ENCODE peak calls at places on chromosomes 2 and 18, in six cellular contexts. J is MG63, M is astrocyte, X is prostate gland, P is mesendoderm, F is uterus. H is an unnamed sample. For H3K27me3, the result is how much of the 10 kb centered on the place peaks cover.

GRCh38 chr18:11981633-11982366 is 493 bp downstream of the IMPA2 start:
- DNase-seq in P (peak), F (peak), J (peak), X (peak), M (no peak), H (peak)

GRCh38 chr18:62460851-62461300 is 61.9 kb upstream of the ZCCHC2 start:
- DNase-seq in X (no peak), J (no peak), P (no peak), F (no peak), M (peak), H (no peak)

GRCh38 chr2:9462872-9463697 is 11.3 kb upstream of the IAH1 start:
- DNase-seq in J (no peak), M (no peak), P (no peak), F (no peak), X (no peak), H (no peak)

GRCh38 chr2:150612957-150613710 is 125.7 kb upstream of the RND3 start:
- DNase-seq in F (no peak), J (no peak), X (peak), M (no peak), P (no peak), H (no peak)

GRCh38 chr2:108182489-108182888 is 57.3 kb upstream of the SULT1C3 start:
- DNase-seq in X (no peak), J (peak), F (no peak), M (no peak), P (peak), H (no peak)

GRCh38 chr2:240322231-240322955 is 113.1 kb upstream of the GPC1 start:
- DNase-seq in F (no peak), M (no peak), P (no peak), X (no peak), J (no peak), H (peak)

GRCh38 chr2:199273043-199273647 is 184.6 kb downstream of the SATB2 start:
- DNase-seq in X (no peak), J (no peak), F (no peak), P (no peak), M (peak), H (no peak)

GRCh38 chr2:129984426-129984825 is 5.0 kb downstream of the RAB6C start:
- DNase-seq in M (no peak), J (no peak), F (no peak), X (no peak), P (no peak), H (no peak)

GRCh38 chr2:150495993-150496627 is 8.6 kb upstream of the RND3 start:
- DNase-seq in J (peak), F (no peak), M (peak), P (no peak), X (no peak), H (no peak)

GRCh38 chr2:30225131-30225762 is 6.1 kb upstream of the LBH start:
- DNase-seq in J (peak), P (no peak), X (peak), M (peak), F (peak), H (peak)

GRCh38 chr2:215880970-215881369 is 132.4 kb downstream of the MREG start:
- DNase-seq in J (peak), F (no peak), X (no peak), M (no peak), P (peak), H (no peak)

GRCh38 chr18:75896865-75897264 is 469.4 kb upstream of the SMIM21 start:
- DNase-seq in F (no peak), P (peak), M (no peak), X (no peak), J (no peak), H (peak)

GRCh38 chr18:37762076-37762475 is 196.5 kb upstream of the CELF4 start:
- DNase-seq in J (no peak), P (no peak), M (no peak), F (no peak), X (no peak), H (no peak)

GRCh38 chr2:149849133-149849532 is 261.6 kb upstream of the MMADHC start:
- DNase-seq in J (no peak), P (no peak), M (no peak), X (no peak), F (no peak), H (no peak)

GRCh38 chr2:7116516-7116915 is 199.3 kb downstream of the RNF144A start:
- DNase-seq in F (no peak), X (no peak), M (no peak), J (no peak), P (no peak), H (no peak)

GRCh38 chr2:219612605-219613286 is 14.7 kb upstream of the SLC4A3 start:
- DNase-seq in F (no peak), J (no peak), M (no peak), P (no peak), X (no peak), H (peak)

GRCh38 chr18:48356909-48357631 is 52.1 kb downstream of the ZBTB7C start:
- DNase-seq in J (no peak), F (no peak), X (peak), P (peak), M (no peak), H (no peak)

GRCh38 chr18:73954267-73954666 is 193.4 kb downstream of the FBXO15 start:
- DNase-seq in M (no peak), P (no peak), F (no peak), X (no peak), J (no peak), H (no peak)

GRCh38 chr2:101758001-101758400 is 60.5 kb downstream of the MAP4K4 start:
- DNase-seq in F (no peak), X (no peak), M (peak), J (no peak), P (no peak), H (no peak)

GRCh38 chr18:62009521-62009920 is 116.7 kb upstream of the RNF152 start:
- DNase-seq in P (no peak), X (no peak), J (no peak), M (no peak), F (no peak), H (no peak)

GRCh38 chr18:37965572-37965970 is 400.0 kb upstream of the CELF4 start:
- DNase-seq in P (no peak), M (no peak), F (no peak), X (no peak), J (no peak), H (no peak)

GRCh38 chr18:40004246-40004645 is 1950.8 kb upstream of the PIK3C3 start:
- DNase-seq in J (no peak), X (no peak), M (no peak), F (no peak), P (no peak), H (no peak)

DNA sequence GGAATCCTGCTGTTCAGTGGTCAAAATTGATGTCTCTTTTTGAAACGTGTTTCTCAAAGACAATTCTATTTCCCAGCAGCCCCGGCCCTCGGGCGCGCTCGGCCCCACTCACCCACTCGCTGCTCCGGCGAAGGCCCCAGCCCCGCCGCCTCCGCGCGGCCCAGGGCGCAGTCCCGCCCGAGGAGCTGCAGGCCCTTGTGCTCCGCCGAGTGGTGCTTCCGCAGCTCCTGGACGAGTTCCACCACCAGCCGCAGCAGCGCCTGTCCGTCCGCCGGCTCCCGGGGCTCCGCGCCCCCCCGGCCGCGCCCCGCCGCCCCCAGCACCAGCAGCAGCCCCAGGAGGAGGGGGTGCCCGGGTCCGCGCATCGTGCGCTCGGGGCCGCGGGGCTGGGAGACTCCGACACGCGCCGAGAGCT is 413 bp downstream of the ALKAL2 start:
- DNase-seq in X (no peak), P (peak), F (peak), J (peak), M (peak), H (peak)
- H3K4me3 ChIP-seq in X (peak), P (no peak), F (peak), J (no peak), M (peak), H (peak)

DNA sequence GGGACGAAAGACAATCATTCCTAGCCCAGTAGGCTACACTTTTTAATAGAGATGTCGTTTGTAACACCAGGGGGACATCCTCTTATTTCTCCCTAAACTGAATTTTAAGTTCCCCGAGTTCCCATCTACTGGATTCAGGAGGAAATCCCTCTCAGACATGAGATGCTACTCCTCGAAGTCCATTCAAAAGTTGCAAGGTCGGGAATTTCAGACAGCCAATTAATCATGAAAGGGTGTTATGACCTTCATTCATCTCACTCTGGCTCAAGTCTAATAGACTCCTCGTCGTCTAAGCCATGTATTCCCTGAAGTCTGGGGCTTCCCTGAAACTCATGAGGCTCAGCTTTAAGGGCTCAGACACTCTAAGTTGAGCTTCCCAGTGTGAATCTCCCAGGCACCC is 1.2 kb upstream of the DSC3 start:
- DNase-seq in P (no peak), M (no peak), F (no peak), J (no peak), X (no peak), H (no peak)
- H3K27me3 ChIP-seq in P (under half), M (under half), F (under half), J (under half), X (under half), H (half or more)

GRCh38 chr18:500230-500555 is 308 bp downstream of the COLEC12 start:
- DNase-seq in P (peak), F (no peak), J (peak), X (no peak), M (no peak), H (peak)
- H3K4me3 ChIP-seq in P (peak), F (peak), J (peak), X (peak), M (peak), H (peak)

GRCh38 chr2:170391018-170391417 is 213.1 kb downstream of the MYO3B start:
- DNase-seq in X (no peak), P (no peak), J (no peak), M (no peak), F (no peak), H (no peak)
- H3K27me3 ChIP-seq in X (under half), P (under half), J (under half), M (under half), F (under half), H (under half)

GRCh38 chr18:9103488-9103887 is 989 bp downstream of the NDUFV2 start:
- DNase-seq in X (no peak), P (peak), J (no peak), F (no peak), M (no peak), H (no peak)
- H3K4me3 ChIP-seq in X (peak), P (peak), J (peak), F (peak), M (peak), H (peak)

DNA sequence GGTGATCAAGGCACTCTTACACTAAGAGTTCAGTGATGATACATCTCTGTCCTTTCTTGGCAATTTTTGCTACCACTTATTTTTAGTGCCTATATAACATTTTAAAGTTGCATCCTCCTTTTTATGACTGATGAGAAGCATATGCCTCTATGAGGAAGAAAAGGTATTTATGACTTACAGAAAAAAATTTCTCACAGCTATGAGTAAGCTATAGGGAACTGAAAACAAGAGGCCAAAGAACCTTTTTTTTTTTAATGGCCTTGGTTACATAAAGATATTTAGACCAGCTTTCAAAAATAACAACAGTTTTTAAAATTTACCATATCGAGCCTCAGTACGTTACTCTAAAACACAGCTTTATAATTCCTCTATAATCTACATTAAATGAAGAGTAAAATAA is 21.3 kb downstream of the MBD5 start:
- DNase-seq in M (no peak), F (no peak), J (no peak), X (no peak), P (no peak), H (no peak)
- H3K27me3 ChIP-seq in M (under half), F (under half), J (under half), X (under half), P (under half), H (under half)

GRCh38 chr2:161243312-161243711 is 64.9 kb upstream of the PSMD14 start:
- DNase-seq in J (no peak), M (no peak), X (no peak), P (peak), F (no peak), H (no peak)

GRCh38 chr2:161245237-161245505 is 63.1 kb upstream of the PSMD14 start:
- DNase-seq in P (no peak), X (no peak), F (no peak), J (no peak), M (no peak), H (no peak)

GRCh38 chr2:161245671-161246070 is 62.6 kb upstream of the PSMD14 start:
- DNase-seq in F (no peak), J (no peak), X (no peak), M (no peak), P (peak), H (no peak)

GRCh38 chr2:161241894-161242293 is 66.3 kb upstream of the PSMD14 start:
- DNase-seq in F (no peak), X (no peak), M (no peak), P (no peak), J (no peak), H (no peak)

DNA sequence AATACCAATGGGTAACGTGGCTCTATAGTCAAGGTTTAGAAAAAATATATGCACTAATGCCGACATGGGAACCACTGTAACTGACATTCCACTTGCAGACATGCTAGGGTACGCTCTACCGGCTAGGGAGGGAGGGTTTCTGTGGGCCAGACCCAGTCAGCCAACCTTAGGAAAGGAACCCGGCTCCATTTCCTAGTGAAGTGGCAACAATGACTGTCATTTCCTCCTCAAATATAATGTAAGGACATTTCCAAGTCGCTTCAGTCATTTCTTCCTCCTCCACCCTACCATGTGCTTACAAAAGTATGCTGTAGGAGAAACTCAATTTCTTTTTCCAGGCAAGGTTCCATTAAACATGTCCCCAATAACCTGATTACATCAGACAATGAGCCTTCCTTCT is 64.4 kb upstream of the PSMD14 start:
- DNase-seq in X (no peak), M (no peak), J (no peak), P (peak), F (no peak), H (peak)
- H3K4me3 ChIP-seq in X (no peak), M (no peak), J (no peak), P (no peak), F (no peak), H (peak)

GRCh38 chr2:170813611-170814550 is 2.8 kb upstream of the GAD1 start:
- DNase-seq in F (no peak), P (peak), M (peak), X (no peak), J (peak), H (peak)
- H3K27me3 ChIP-seq in F (under half), P (under half), M (half or more), X (under half), J (under half), H (half or more)

GRCh38 chr2:10772868-10773215 is 39.7 kb downstream of the PDIA6 start:
- DNase-seq in J (no peak), X (no peak), F (no peak), P (no peak), M (no peak), H (peak)

GRCh38 chr2:10773841-10774341 is 38.7 kb downstream of the PDIA6 start:
- DNase-seq in J (no peak), M (no peak), P (peak), F (no peak), X (peak), H (peak)

GRCh38 chr2:10772201-10772867 is 40.3 kb downstream of the PDIA6 start:
- DNase-seq in F (no peak), X (no peak), M (no peak), P (no peak), J (no peak), H (no peak)

GRCh38 chr2:10771786-10772185 is 40.8 kb downstream of the PDIA6 start:
- DNase-seq in X (no peak), M (no peak), F (no peak), J (no peak), P (no peak), H (no peak)

GRCh38 chr2:10770956-10771750 is 41.4 kb downstream of the PDIA6 start:
- DNase-seq in J (no peak), M (no peak), F (no peak), P (no peak), X (no peak), H (peak)
- H3K4me3 ChIP-seq in J (no peak), M (no peak), F (no peak), P (no peak), X (no peak), H (no peak)

DNA sequence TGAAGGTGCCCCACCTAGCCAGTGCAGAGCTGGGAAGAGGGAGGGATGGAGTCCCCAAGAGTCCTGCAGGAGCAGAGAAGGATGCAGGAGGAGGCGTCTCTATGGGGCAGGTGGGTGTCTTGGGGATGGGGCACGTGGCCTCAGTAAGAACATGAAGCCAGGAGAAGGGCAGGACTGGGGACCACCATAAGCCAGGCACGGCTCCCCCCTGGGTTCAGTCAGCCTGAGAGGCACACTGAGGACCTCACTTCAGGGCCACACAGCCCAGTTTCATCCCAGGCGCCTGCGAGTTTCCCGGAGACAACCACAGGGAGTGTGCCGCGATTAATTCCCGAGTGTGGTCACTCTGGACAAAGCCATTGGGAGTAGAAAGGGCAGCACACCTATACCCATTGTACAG is 120.3 kb downstream of the GYPC start:
- DNase-seq in P (no peak), F (no peak), X (no peak), M (no peak), J (no peak), H (peak)
- H3K27me3 ChIP-seq in P (under half), F (under half), X (under half), M (under half), J (under half), H (under half)

H was measured in H7.